ENCODE peak calls at places on chromosomes 3 and 15, in six cellular contexts. U, A, O, N, H and W are unnamed samples.

GRCh38 chr15:43517354-43518072 is at the start of gene MAP1A:
- DNase-seq in U (peak), A (no peak), O (no peak), N (no peak), H (peak), W (no peak)

GRCh38 chr15:86055688-86056087 is 24.0 kb upstream of the AGBL1 start:
- DNase-seq in U (no peak), A (no peak), O (no peak), N (no peak), H (no peak), W (no peak)

GRCh38 chr15:23035964-23036566 is 3.3 kb downstream of the TUBGCP5 start:
- DNase-seq in U (peak), A (peak), O (no peak), N (no peak), H (peak), W (peak)

GRCh38 chr3:120561251-120562045 is 34.7 kb upstream of the NDUFB4 start:
- DNase-seq in U (peak), A (peak), O (no peak), N (no peak), H (peak), W (peak)

GRCh38 chr15:101492752-101493692 is 3.5 kb upstream of the PCSK6 start:
- DNase-seq in U (no peak), A (no peak), O (no peak), N (no peak), H (no peak), W (no peak)

GRCh38 chr3:127064391-127065137 is 81.6 kb downstream of the PLXNA1 start:
- DNase-seq in U (no peak), A (no peak), O (no peak), N (no peak), H (peak), W (no peak)

GRCh38 chr3:43997788-43998373 is 243.8 kb upstream of the TOPAZ1 start:
- DNase-seq in U (no peak), A (peak), O (no peak), N (no peak), H (no peak), W (no peak)

GRCh38 chr15:63497642-63498100 is 6.7 kb upstream of the USP3 start:
- DNase-seq in U (no peak), A (peak), O (no peak), N (no peak), H (no peak), W (no peak)

GRCh38 chr3:131107637-131108433 is 81.2 kb downstream of the NEK11 start:
- DNase-seq in U (no peak), A (peak), O (no peak), N (no peak), H (no peak), W (peak)

GRCh38 chr3:42786631-42787030 is 13.6 kb upstream of the CCDC13 start:
- DNase-seq in U (no peak), A (no peak), O (no peak), N (no peak), H (no peak), W (no peak)

GRCh38 chr3:168847293-168847883 is 751.7 kb upstream of the GOLIM4 start:
- DNase-seq in U (peak), A (peak), O (no peak), N (peak), H (peak), W (no peak)

GRCh38 chr3:98733055-98733777 is 29.9 kb upstream of the ST3GAL6 start:
- DNase-seq in U (peak), A (no peak), O (no peak), N (no peak), H (no peak), W (peak)

GRCh38 chr3:181623924-181624694 is 87.6 kb upstream of the SOX2 start:
- DNase-seq in U (peak), A (peak), O (no peak), N (no peak), H (no peak), W (no peak)

GRCh38 chr3:150271578-150271930 is 136.5 kb upstream of the TSC22D2 start:
- DNase-seq in U (no peak), A (no peak), O (no peak), N (no peak), H (no peak), W (no peak)

GRCh38 chr3:150267288-150267687 is 140.8 kb upstream of the TSC22D2 start:
- DNase-seq in U (no peak), A (no peak), O (no peak), N (no peak), H (no peak), W (no peak)

GRCh38 chr3:150269526-150269925 is 138.6 kb upstream of the TSC22D2 start:
- DNase-seq in U (no peak), A (no peak), O (no peak), N (no peak), H (no peak), W (no peak)

GRCh38 chr3:150270883-150271577 is 137.1 kb upstream of the TSC22D2 start:
- DNase-seq in U (no peak), A (no peak), O (no peak), N (no peak), H (no peak), W (no peak)

DNA sequence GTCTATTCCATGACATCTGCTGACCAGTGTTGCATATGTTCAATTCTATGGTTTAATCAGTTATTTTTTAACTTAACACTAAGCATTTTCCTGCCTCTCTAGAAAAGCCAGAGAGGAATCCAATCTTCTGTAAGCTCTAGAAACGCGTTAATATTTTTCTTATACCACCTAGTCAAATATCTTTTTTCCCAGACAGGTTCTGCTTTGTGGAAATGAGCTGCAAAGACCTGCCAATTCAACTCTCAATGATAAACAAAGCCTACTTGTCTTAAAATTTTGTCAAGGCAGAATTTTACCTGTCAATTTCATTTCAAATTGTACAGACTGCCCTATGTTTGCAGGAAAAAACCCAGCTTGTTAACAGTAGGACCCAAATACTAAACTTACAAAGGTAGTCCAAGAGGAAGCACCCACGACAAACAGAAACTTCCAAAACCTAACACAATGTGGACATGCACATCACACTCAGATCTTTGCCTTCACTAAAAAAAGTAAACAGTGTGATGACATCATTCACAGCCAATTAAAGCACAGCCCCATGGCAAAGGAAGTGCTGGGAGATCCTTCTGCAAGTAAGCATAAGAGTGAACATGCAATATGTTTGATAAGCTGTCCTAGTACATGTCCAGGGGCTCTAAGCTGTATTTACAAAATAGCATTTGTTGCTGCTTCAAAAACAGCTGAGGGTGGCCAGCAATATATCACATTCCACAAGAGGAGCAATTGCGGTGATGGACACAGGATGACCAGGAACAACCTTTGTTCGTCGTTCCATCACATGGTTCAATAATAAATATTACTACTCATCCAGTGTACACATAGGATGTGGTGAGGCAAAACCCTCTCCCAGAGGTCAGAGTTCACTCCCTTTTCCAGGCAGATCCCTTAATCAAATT is 139.4 kb upstream of the TSC22D2 start:
- DNase-seq in U (no peak), A (peak), O (no peak), N (no peak), H (peak), W (peak)
- TF ChIP-seq CHD2 in U (no peak), A (no peak), O (no peak), N (no peak), H (no peak), W (no peak)

GRCh38 chr15:29821416-29822099 is 710 bp downstream of the TJP1 start:
- DNase-seq in U (peak), A (peak), O (no peak), N (no peak), H (peak), W (peak)
- TF ChIP-seq CHD2 in U (no peak), A (no peak), O (peak), N (no peak), H (no peak), W (no peak)

GRCh38 chr15:71151061-71151460 is 35.8 kb downstream of the THSD4 start:
- DNase-seq in U (no peak), A (no peak), O (no peak), N (no peak), H (no peak), W (no peak)
- TF ChIP-seq CHD2 in U (no peak), A (no peak), O (no peak), N (no peak), H (no peak), W (no peak)

GRCh38 chr3:138945646-138946553 is 1.0 kb downstream of the FOXL2 start:
- DNase-seq in U (peak), A (peak), O (no peak), N (no peak), H (peak), W (no peak)

GRCh38 chr3:138946554-138947302 is at the start of the genes FOXL2 and FOXL2NB:
- DNase-seq in U (peak), A (peak), O (no peak), N (no peak), H (peak), W (no peak)

GRCh38 chr3:138943724-138944131 is 3.2 kb downstream of the FOXL2 start:
- DNase-seq in U (no peak), A (no peak), O (no peak), N (no peak), H (peak), W (no peak)

GRCh38 chr3:138944136-138944658 is 2.7 kb downstream of the FOXL2 start:
- DNase-seq in U (peak), A (no peak), O (no peak), N (no peak), H (peak), W (no peak)

DNA sequence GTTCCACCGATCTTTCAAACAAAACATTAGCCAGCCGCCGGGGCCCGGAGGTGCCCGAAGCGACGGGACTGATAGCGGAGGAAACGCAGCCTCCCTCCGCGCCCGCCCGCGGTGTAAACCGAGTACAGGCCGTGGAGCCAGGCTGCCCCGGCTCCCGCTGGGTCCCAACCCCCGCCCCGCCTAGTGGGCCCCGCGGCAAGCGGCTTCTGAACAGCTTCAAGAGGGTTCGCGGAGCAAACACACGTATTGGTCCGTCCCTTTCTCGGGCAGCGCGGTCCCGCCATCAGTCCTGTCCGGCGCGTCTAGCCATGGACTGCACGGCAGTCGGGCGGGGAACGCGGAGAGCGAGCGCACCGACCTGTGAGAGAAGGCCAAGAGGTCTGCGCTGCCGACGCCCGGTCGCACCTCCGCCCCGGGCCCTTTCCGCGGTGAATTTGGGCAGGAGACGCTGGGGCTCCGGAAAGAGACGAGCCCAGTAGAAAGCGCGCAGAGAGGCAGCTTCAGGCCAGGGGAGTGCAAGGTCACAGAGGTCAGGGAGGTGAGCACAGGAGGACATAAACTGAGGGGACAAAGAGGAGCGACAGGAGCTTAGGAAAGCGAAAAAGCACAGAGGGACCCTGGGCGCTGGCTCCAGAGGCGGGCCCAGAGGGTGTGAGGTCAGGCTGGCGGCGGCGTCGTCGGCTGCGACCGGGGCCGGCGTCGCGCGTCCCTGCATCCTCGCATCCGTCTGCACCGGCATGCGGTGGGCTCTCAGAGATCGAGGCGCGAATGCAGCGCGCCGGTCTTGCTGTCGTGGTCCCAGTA is 1.9 kb downstream of the FOXL2 start:
- DNase-seq in U (peak), A (no peak), O (no peak), N (no peak), H (peak), W (no peak)
- TF ChIP-seq CHD2 in U (no peak), A (no peak), O (no peak), N (no peak), H (no peak), W (no peak)

DNA sequence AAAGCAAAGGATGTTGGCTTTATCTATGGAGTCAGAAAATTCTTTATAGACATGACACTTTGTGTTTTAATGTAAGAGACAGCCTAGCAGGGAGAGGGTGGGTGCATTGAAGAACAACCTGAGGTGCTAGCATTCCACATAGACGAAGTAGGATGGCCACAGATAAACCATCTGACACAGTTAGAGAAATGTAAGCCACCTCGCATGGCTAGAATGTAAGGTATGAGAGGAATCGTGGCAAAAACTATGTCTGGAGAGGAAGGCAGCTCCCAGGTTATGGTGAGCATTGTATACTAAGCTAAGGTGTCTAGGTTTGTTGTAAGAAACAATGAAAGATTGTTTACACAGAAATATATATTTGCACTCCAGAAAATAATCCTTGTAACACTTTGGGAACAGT is 194.0 kb upstream of the SLITRK3 start:
- DNase-seq in U (no peak), A (no peak), O (no peak), N (no peak), H (no peak), W (no peak)
- TF ChIP-seq CHD2 in U (no peak), A (no peak), O (no peak), N (no peak), H (no peak), W (no peak)

DNA sequence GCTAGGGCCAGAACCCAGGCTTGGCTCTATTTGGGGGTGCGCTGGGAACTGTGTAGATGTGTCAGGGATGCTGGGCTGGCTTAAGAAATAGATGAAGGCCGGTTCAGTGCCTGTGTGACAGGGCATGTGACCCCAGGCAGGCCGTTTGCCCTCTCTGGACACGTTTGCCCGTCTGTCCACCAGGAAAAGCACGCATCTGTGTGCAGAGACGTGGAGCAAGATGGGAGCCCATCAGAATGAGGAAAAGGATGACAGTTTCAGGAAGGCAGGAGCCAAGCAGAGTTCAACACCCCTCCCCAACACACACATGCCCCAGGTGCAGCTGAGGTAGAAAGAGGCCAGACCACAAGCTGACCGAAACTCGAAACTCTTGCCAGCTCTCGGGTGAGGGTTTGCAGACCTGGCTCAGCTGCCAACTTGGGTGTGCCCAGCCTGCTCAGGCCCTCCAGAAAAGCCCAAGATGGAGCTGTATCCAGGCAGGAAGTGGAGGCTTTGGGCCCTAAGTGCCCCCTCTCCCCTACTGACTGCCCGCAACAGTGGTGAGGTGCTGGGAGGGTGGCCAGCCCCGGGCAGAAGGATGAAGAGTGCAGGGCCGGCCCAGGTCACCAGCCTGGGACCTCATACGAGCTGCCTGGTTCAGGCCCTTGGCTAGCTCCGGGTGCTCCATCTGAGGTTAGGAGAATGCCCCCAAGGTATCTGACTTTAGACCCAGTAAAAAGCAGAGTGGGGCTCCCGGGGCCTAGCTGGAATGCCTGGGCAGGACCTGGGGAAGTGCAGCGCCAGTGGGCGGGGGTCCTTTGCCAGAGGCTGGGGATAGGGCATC is 10.2 kb upstream of the MESP1 start:
- DNase-seq in U (no peak), A (no peak), O (no peak), N (no peak), H (no peak), W (no peak)
- TF ChIP-seq CHD2 in U (no peak), A (no peak), O (no peak), N (no peak), H (no peak), W (no peak)